ENCODE peak calls at places on chromosomes 16 and 17, in ten cellular contexts. C is right cardiac atrium; D is psoas muscle; L is effector memory CD8-positive, alpha-beta T cell; U is K562; K is right lobe of liver; J is left lung; H is WTC11; A is activated B cell treated with CpG ODN at 0.5 μM for 24 hours; T is omental fat pad. V is an unnamed sample.

GRCh38 chr17:17892009-17892408 is 55.2 kb upstream of the SREBF1 start:
- ATAC-seq in C (no peak), D (no peak), L (no peak), U (no peak), K (no peak), J (no peak), H (no peak), A (no peak), T (no peak), V (no peak)

GRCh38 chr17:75843577-75844529 is at the start of gene UNC13D:
- ATAC-seq in C (peak; percentile 4), D (peak; percentile 11), L (peak; percentile 76), U (peak; percentile 72), K (peak; percentile 32), J (peak; percentile 14), H (no peak), A (peak; percentile 53), T (peak; percentile 2), V (no peak)

GRCh38 chr16:30697264-30698138 is 1.5 kb upstream of the SRCAP start:
- ATAC-seq in C (peak; percentile 94), D (peak; percentile 93), L (peak; percentile 86), U (peak; percentile 92), K (peak; percentile 92), J (peak; percentile 91), H (peak; percentile 88), A (peak; percentile 86), T (peak; percentile 94), V (no peak)

GRCh38 chr17:2436516-2436915 is 35.7 kb upstream of the MNT start:
- ATAC-seq in C (no peak), D (no peak), L (no peak), U (no peak), K (no peak), J (no peak), H (no peak), A (no peak), T (no peak), V (no peak)

GRCh38 chr17:43673516-43674323 is 12.0 kb upstream of the MEOX1 start:
- ATAC-seq in C (peak; percentile 70), D (peak; percentile 70), L (peak; percentile 75), U (peak; percentile 78), K (peak; percentile 79), J (peak; percentile 83), H (peak; percentile 41), A (peak; percentile 71), T (peak; percentile 66), V (peak; percentile 58)

GRCh38 chr17:1785925-1786324 is 24.1 kb downstream of the SERPINF1 start:
- ATAC-seq in C (peak; percentile 28), D (peak; percentile 3), L (no peak), U (no peak), K (peak; percentile 34), J (no peak), H (no peak), A (no peak), T (no peak), V (no peak)

GRCh38 chr17:47742319-47743181 is 9.5 kb downstream of the TBX21 start:
- ATAC-seq in C (peak; percentile 27), D (no peak), L (peak; percentile 10), U (peak; percentile 83), K (no peak), J (peak; percentile 33), H (peak; percentile 91), A (peak; percentile 90), T (no peak), V (no peak)

GRCh38 chr17:16377804-16378400 is 3.0 kb upstream of the UBB start:
- ATAC-seq in C (no peak), D (no peak), L (no peak), U (no peak), K (peak; percentile 25), J (no peak), H (no peak), A (no peak), T (no peak), V (no peak)

GRCh38 chr17:16255481-16255901 is 38.5 kb downstream of the PIGL start:
- ATAC-seq in C (peak; percentile 92), D (no peak), L (no peak), U (peak; percentile 25), K (peak; percentile 93), J (peak; percentile 82), H (peak; percentile 90), A (no peak), T (peak; percentile 44), V (peak; percentile 69)

GRCh38 chr16:12811441-12812198 is 7.9 kb upstream of the CPPED1 start:
- ATAC-seq in C (no peak), D (no peak), L (no peak), U (no peak), K (no peak), J (no peak), H (no peak), A (no peak), T (no peak), V (no peak)

GRCh38 chr16:4391635-4392381 is 20.2 kb downstream of the VASN start:
- ATAC-seq in C (no peak), D (no peak), L (peak; percentile 23), U (no peak), K (no peak), J (no peak), H (peak; percentile 23), A (no peak), T (no peak), V (no peak)

GRCh38 chr16:51951668-51952298 is 595.2 kb downstream of the TOX3 start:
- ATAC-seq in C (no peak), D (no peak), L (no peak), U (no peak), K (no peak), J (no peak), H (peak; percentile 90), A (no peak), T (no peak), V (no peak)

GRCh38 chr17:65595071-65595655 is 33.7 kb upstream of the AXIN2 start:
- ATAC-seq in C (peak; percentile 62), D (no peak), L (no peak), U (peak; percentile 49), K (no peak), J (peak; percentile 58), H (no peak), A (no peak), T (no peak), V (no peak)

GRCh38 chr17:15999974-16000827 is 577 bp downstream of the TTC19 start:
- ATAC-seq in C (no peak), D (no peak), L (no peak), U (peak; percentile 68), K (peak; percentile 45), J (peak; percentile 50), H (peak; percentile 58), A (peak; percentile 18), T (peak; percentile 72), V (peak; percentile 47)

GRCh38 chr17:3003401-3004149 is 59.8 kb downstream of the OR1D5 start:
- ATAC-seq in C (peak; percentile 56), D (no peak), L (no peak), U (no peak), K (peak; percentile 9), J (peak; percentile 25), H (no peak), A (peak; percentile 49), T (no peak), V (peak; percentile 20)

GRCh38 chr16:80583466-80583865 is 42.7 kb downstream of the DYNLRB2 start:
- ATAC-seq in C (no peak), D (no peak), L (no peak), U (no peak), K (peak; percentile 25), J (peak; percentile 21), H (no peak), A (no peak), T (no peak), V (no peak)

GRCh38 chr17:50148226-50149098 is 2.0 kb downstream of the PPP1R9B start:
- ATAC-seq in C (peak; percentile 4), D (peak; percentile 44), L (peak; percentile 7), U (peak; percentile 1), K (no peak), J (peak; percentile 23), H (no peak), A (peak; percentile 60), T (peak; percentile 26), V (no peak)

GRCh38 chr17:71765437-71765836 is 355.4 kb upstream of the SOX9 start:
- ATAC-seq in C (no peak), D (peak; percentile 46), L (no peak), U (no peak), K (no peak), J (no peak), H (no peak), A (no peak), T (no peak), V (no peak)

GRCh38 chr16:78180349-78180748 is 80.9 kb downstream of the WWOX start:
- ATAC-seq in C (no peak), D (no peak), L (no peak), U (no peak), K (no peak), J (no peak), H (no peak), A (no peak), T (no peak), V (no peak)

GRCh38 chr16:4338712-4339299 is 12.3 kb downstream of the PAM16 start:
- ATAC-seq in C (peak; percentile 5), D (no peak), L (no peak), U (peak; percentile 34), K (no peak), J (no peak), H (no peak), A (no peak), T (no peak), V (no peak)

GRCh38 chr16:60337671-60338070 is 1603.6 kb upstream of the GOT2 start:
- ATAC-seq in C (no peak), D (no peak), L (no peak), U (no peak), K (no peak), J (no peak), H (no peak), A (no peak), T (no peak), V (no peak)

GRCh38 chr17:65227637-65228036 is 90.5 kb downstream of the RGS9 start:
- ATAC-seq in C (no peak), D (no peak), L (no peak), U (no peak), K (no peak), J (no peak), H (no peak), A (no peak), T (no peak), V (no peak)

GRCh38 chr16:66898207-66898606 is 17.9 kb downstream of the PDP2 start:
- ATAC-seq in C (no peak), D (peak; percentile 25), L (no peak), U (no peak), K (no peak), J (no peak), H (no peak), A (no peak), T (no peak), V (peak; percentile 63)

GRCh38 chr17:81339180-81339501 is 44.0 kb upstream of the SLC38A10 start:
- ATAC-seq in C (no peak), D (no peak), L (no peak), U (no peak), K (no peak), J (no peak), H (peak; percentile 50), A (no peak), T (no peak), V (no peak)

GRCh38 chr16:58046936-58047335 is 21.4 kb downstream of the MMP15 start:
- ATAC-seq in C (peak; percentile 10), D (no peak), L (no peak), U (no peak), K (no peak), J (peak; percentile 19), H (no peak), A (no peak), T (no peak), V (no peak)

GRCh38 chr16:81335669-81336068 is 20.9 kb downstream of the GAN start:
- ATAC-seq in C (no peak), D (no peak), L (no peak), U (no peak), K (no peak), J (no peak), H (no peak), A (no peak), T (no peak), V (no peak)

GRCh38 chr16:85539629-85540291 is 73.4 kb upstream of the GSE1 start:
- ATAC-seq in C (no peak), D (no peak), L (no peak), U (no peak), K (peak; percentile 57), J (no peak), H (no peak), A (no peak), T (no peak), V (no peak)

GRCh38 chr16:4917117-4917516 is 19.8 kb downstream of the PPL start:
- ATAC-seq in C (no peak), D (no peak), L (no peak), U (no peak), K (no peak), J (no peak), H (no peak), A (no peak), T (peak; percentile 18), V (peak; percentile 42)

V was measured in gastroesophageal sphincter.